ENCODE peak calls at places on chromosomes 7 and 10, in five cellular contexts. H, A, P, J and G are unnamed samples.

GRCh38 chr7:50653997-50654425 is 88.8 kb upstream of the DDC start:
- DNase-seq in H (no peak), A (no peak), P (no peak), J (no peak), G (no peak)

GRCh38 chr7:115004121-115004520 is 82.2 kb downstream of the MDFIC start:
- DNase-seq in H (no peak), A (no peak), P (no peak), J (no peak), G (no peak)

GRCh38 chr10:24054421-24054820 is 154.5 kb upstream of the KIAA1217 start:
- DNase-seq in H (no peak), A (no peak), P (no peak), J (no peak), G (no peak)

GRCh38 chr10:19168584-19168983 is 120.0 kb downstream of the MALRD1 start:
- DNase-seq in H (no peak), A (no peak), P (no peak), J (no peak), G (no peak)

GRCh38 chr7:88254721-88255120 is 34.9 kb upstream of the SRI start:
- DNase-seq in H (no peak), A (no peak), P (peak), J (no peak), G (no peak)

GRCh38 chr7:144818516-144818915 is 17.3 kb downstream of the TPK1 start:
- DNase-seq in H (peak), A (peak), P (no peak), J (no peak), G (no peak)

GRCh38 chr7:435518-436366 is 83.9 kb downstream of the PDGFA start:
- DNase-seq in H (peak), A (no peak), P (no peak), J (no peak), G (no peak)

GRCh38 chr10:102517553-102517952 is 13.8 kb downstream of the SUFU start:
- DNase-seq in H (no peak), A (no peak), P (peak), J (no peak), G (no peak)

GRCh38 chr7:89623018-89623672 is 531.1 kb upstream of the STEAP1 start:
- DNase-seq in H (peak), A (no peak), P (peak), J (peak), G (no peak)

GRCh38 chr10:113519616-113520015 is 33.2 kb upstream of the HABP2 start:
- DNase-seq in H (no peak), A (no peak), P (no peak), J (no peak), G (no peak)